ENCODE peak calls at places on chromosome 5, in four cellular contexts. R, F, Y and K are unnamed samples.

GRCh38 chr5:34585601-34586104 is 70.5 kb upstream of the RAI14 start:
- DNase-seq in R (no peak), F (peak), Y (no peak), K (no peak)

GRCh38 chr5:58497956-58498942 is 7.0 kb downstream of the GAPT start:
- DNase-seq in R (no peak), F (peak), Y (peak), K (peak)

GRCh38 chr5:173873296-173873922 is 14.7 kb upstream of the CPEB4 start:
- DNase-seq in R (no peak), F (no peak), Y (no peak), K (no peak)

GRCh38 chr5:17180957-17181723 is 36.3 kb upstream of the BASP1 start:
- DNase-seq in R (no peak), F (peak), Y (no peak), K (no peak)

GRCh38 chr5:13346401-13346800 is 598.1 kb downstream of the DNAH5 start:
- DNase-seq in R (no peak), F (no peak), Y (no peak), K (no peak)

GRCh38 chr5:113267361-113267900 is 167.4 kb downstream of the TSSK1B start:
- DNase-seq in R (no peak), F (no peak), Y (no peak), K (no peak)

GRCh38 chr5:60830581-60831127 is 13.4 kb downstream of the ELOVL7 start:
- DNase-seq in R (no peak), F (no peak), Y (no peak), K (no peak)

GRCh38 chr5:1383886-1384401 is 39.0 kb upstream of the CLPTM1L start:
- DNase-seq in R (no peak), F (no peak), Y (no peak), K (no peak)

GRCh38 chr5:126419102-126419501 is 4.1 kb upstream of the GRAMD2B start:
- DNase-seq in R (no peak), F (no peak), Y (no peak), K (no peak)

GRCh38 chr5:61301820-61302563 is 30.1 kb upstream of the ZSWIM6 start:
- DNase-seq in R (no peak), F (peak), Y (no peak), K (no peak)

GRCh38 chr5:57175586-57175985 is 1.7 kb downstream of the GPBP1 start:
- DNase-seq in R (no peak), F (no peak), Y (no peak), K (no peak)

GRCh38 chr5:15106530-15107283 is 235.1 kb upstream of the ANKH start:
- DNase-seq in R (no peak), F (no peak), Y (no peak), K (no peak)

GRCh38 chr5:91418158-91418557 is 35.0 kb upstream of the ARRDC3 start:
- DNase-seq in R (no peak), F (no peak), Y (no peak), K (no peak)

GRCh38 chr5:123089572-123089970 is 530 bp downstream of the PRDM6 start:
- DNase-seq in R (no peak), F (no peak), Y (peak), K (peak)

GRCh38 chr5:180673371-180674252 is 24.2 kb upstream of the FLT4 start:
- DNase-seq in R (no peak), F (no peak), Y (no peak), K (no peak)

GRCh38 chr5:112820246-112820645 is 40.8 kb upstream of the SRP19 start:
- DNase-seq in R (no peak), F (no peak), Y (no peak), K (no peak)